ENCODE peak calls at places on chromosomes 4 and X, in five cellular contexts. One of them, this sample, is unnamed.

GRCh38 chrX:72381439-72382198 is 75.9 kb upstream of the CITED1 start:
- DNase-seq in Peyer's patch: no peak
- DNase-seq in suprapubic skin: no peak
- DNase-seq in ovary: no peak
- DNase-seq in stomach: no peak
- DNase-seq in this sample: no peak

GRCh38 chr4:17766826-17767458 is 14.5 kb downstream of the FAM184B start:
- DNase-seq in Peyer's patch: no peak
- DNase-seq in suprapubic skin: no peak
- DNase-seq in ovary: no peak
- DNase-seq in stomach: no peak
- DNase-seq in this sample: no peak

GRCh38 chrX:15349046-15349445 is 13.7 kb upstream of the PIGA start:
- DNase-seq in Peyer's patch: no peak
- DNase-seq in suprapubic skin: no peak
- DNase-seq in ovary: no peak
- DNase-seq in stomach: peak
- DNase-seq in this sample: no peak

GRCh38 chr4:4574792-4575191 is 32.9 kb upstream of the STX18 start:
- DNase-seq in Peyer's patch: peak
- DNase-seq in suprapubic skin: no peak
- DNase-seq in ovary: peak
- DNase-seq in stomach: no peak
- DNase-seq in this sample: no peak

GRCh38 chr4:89293299-89293698 is 14.3 kb downstream of the GPRIN3 start:
- DNase-seq in Peyer's patch: no peak
- DNase-seq in suprapubic skin: no peak
- DNase-seq in ovary: no peak
- DNase-seq in stomach: no peak
- DNase-seq in this sample: no peak

GRCh38 chrX:68440940-68441339 is 7.6 kb upstream of the OPHN1 start:
- DNase-seq in Peyer's patch: no peak
- DNase-seq in suprapubic skin: no peak
- DNase-seq in ovary: peak
- DNase-seq in stomach: peak
- DNase-seq in this sample: no peak

GRCh38 chrX:73785493-73785892 is 222.5 kb downstream of the CHIC1 start:
- DNase-seq in Peyer's patch: no peak
- DNase-seq in suprapubic skin: no peak
- DNase-seq in ovary: no peak
- DNase-seq in stomach: no peak
- DNase-seq in this sample: no peak

GRCh38 chrX:119478504-119478903 is 10.3 kb downstream of the SLC25A5 start:
- DNase-seq in Peyer's patch: no peak
- DNase-seq in suprapubic skin: no peak
- DNase-seq in ovary: no peak
- DNase-seq in stomach: no peak
- DNase-seq in this sample: no peak

GRCh38 chr4:113116414-113117345 is 67.2 kb downstream of the ANK2 start:
- DNase-seq in Peyer's patch: no peak
- DNase-seq in suprapubic skin: no peak
- DNase-seq in ovary: no peak
- DNase-seq in stomach: no peak
- DNase-seq in this sample: no peak

GRCh38 chr4:143355540-143356217 is 19.0 kb downstream of the GAB1 start:
- DNase-seq in Peyer's patch: no peak
- DNase-seq in suprapubic skin: no peak
- DNase-seq in ovary: no peak
- DNase-seq in stomach: no peak
- DNase-seq in this sample: no peak

GRCh38 chr4:61068745-61069144 is 131.4 kb upstream of the ADGRL3 start:
- DNase-seq in Peyer's patch: no peak
- DNase-seq in suprapubic skin: no peak
- DNase-seq in ovary: no peak
- DNase-seq in stomach: no peak
- DNase-seq in this sample: no peak

GRCh38 chrX:69237228-69237627 is 72.0 kb upstream of the PJA1 start:
- DNase-seq in Peyer's patch: no peak
- DNase-seq in suprapubic skin: no peak
- DNase-seq in ovary: no peak
- DNase-seq in stomach: no peak
- DNase-seq in this sample: no peak

GRCh38 chr4:186946682-186947294 is 223.1 kb upstream of the FAT1 start:
- DNase-seq in Peyer's patch: no peak
- DNase-seq in suprapubic skin: no peak
- DNase-seq in ovary: no peak
- DNase-seq in stomach: peak
- DNase-seq in this sample: no peak

GRCh38 chr4:80788798-80789197 is 241.7 kb upstream of the BMP3 start:
- DNase-seq in Peyer's patch: no peak
- DNase-seq in suprapubic skin: no peak
- DNase-seq in ovary: no peak
- DNase-seq in stomach: no peak
- DNase-seq in this sample: no peak

GRCh38 chr4:169253087-169253675 is 17.6 kb downstream of the SH3RF1 start:
- DNase-seq in Peyer's patch: no peak
- DNase-seq in suprapubic skin: no peak
- DNase-seq in ovary: no peak
- DNase-seq in stomach: no peak
- DNase-seq in this sample: no peak

GRCh38 chrX:8204169-8204935 is 33.3 kb upstream of the VCX2 start:
- DNase-seq in Peyer's patch: no peak
- DNase-seq in suprapubic skin: no peak
- DNase-seq in ovary: no peak
- DNase-seq in stomach: no peak
- DNase-seq in this sample: no peak

GRCh38 chr4:83093060-83093640 is 21.4 kb downstream of the PLAC8 start:
- DNase-seq in Peyer's patch: no peak
- DNase-seq in suprapubic skin: no peak
- DNase-seq in ovary: no peak
- DNase-seq in stomach: no peak
- DNase-seq in this sample: no peak

GRCh38 chr4:147192679-147193078 is 247.0 kb upstream of the TTC29 start:
- DNase-seq in Peyer's patch: no peak
- DNase-seq in suprapubic skin: no peak
- DNase-seq in ovary: no peak
- DNase-seq in stomach: no peak
- DNase-seq in this sample: no peak

GRCh38 chr4:40058854-40059253 is 2.2 kb downstream of the N4BP2 start:
- DNase-seq in Peyer's patch: no peak
- DNase-seq in suprapubic skin: no peak
- DNase-seq in ovary: no peak
- DNase-seq in stomach: no peak
- DNase-seq in this sample: no peak

GRCh38 chrX:57951666-57952319 is 41.5 kb upstream of the ZXDA start:
- DNase-seq in Peyer's patch: peak
- DNase-seq in suprapubic skin: no peak
- DNase-seq in ovary: no peak
- DNase-seq in stomach: no peak
- DNase-seq in this sample: no peak

GRCh38 chr4:16579866-16580265 is 318.6 kb downstream of the LDB2 start:
- DNase-seq in Peyer's patch: no peak
- DNase-seq in suprapubic skin: no peak
- DNase-seq in ovary: no peak
- DNase-seq in stomach: no peak
- DNase-seq in this sample: no peak

GRCh38 chr4:163587867-163588266 is 93.4 kb downstream of the TMA16 start:
- DNase-seq in Peyer's patch: no peak
- DNase-seq in suprapubic skin: no peak
- DNase-seq in ovary: no peak
- DNase-seq in stomach: no peak
- DNase-seq in this sample: no peak

GRCh38 chr4:138242830-138243149 is 641 bp upstream of the SLC7A11 start:
- DNase-seq in Peyer's patch: no peak
- DNase-seq in suprapubic skin: no peak
- DNase-seq in ovary: no peak
- DNase-seq in stomach: no peak
- DNase-seq in this sample: no peak

DNA sequence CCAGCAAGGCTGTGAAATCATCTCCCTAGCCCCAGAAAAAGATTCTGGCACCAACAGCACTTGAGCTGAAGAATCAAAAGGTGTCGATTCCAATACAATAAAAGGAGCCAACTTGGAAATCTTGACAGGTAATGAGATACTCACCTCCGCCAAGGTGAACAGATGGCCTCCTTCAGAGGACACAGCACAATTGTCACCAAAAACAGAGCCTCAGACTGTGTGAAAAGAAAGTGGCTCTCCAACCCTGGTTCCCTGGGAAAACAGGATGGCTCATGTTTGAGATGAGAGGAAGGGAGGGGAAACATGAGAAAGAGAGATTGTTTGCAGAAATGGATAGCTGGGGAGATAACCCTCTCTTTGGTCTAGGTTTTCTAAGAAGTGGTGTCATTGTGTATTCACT is 168.9 kb downstream of the HS3ST1 start:
- DNase-seq in Peyer's patch: no peak
- DNase-seq in suprapubic skin: no peak
- DNase-seq in ovary: no peak
- DNase-seq in stomach: no peak
- DNase-seq in this sample: no peak
- TF ChIP-seq POLR2A in Peyer's patch: no peak
- TF ChIP-seq POLR2A in suprapubic skin: no peak
- TF ChIP-seq POLR2A in ovary: no peak
- TF ChIP-seq POLR2A in stomach: no peak
- TF ChIP-seq POLR2A in this sample: no peak

DNA sequence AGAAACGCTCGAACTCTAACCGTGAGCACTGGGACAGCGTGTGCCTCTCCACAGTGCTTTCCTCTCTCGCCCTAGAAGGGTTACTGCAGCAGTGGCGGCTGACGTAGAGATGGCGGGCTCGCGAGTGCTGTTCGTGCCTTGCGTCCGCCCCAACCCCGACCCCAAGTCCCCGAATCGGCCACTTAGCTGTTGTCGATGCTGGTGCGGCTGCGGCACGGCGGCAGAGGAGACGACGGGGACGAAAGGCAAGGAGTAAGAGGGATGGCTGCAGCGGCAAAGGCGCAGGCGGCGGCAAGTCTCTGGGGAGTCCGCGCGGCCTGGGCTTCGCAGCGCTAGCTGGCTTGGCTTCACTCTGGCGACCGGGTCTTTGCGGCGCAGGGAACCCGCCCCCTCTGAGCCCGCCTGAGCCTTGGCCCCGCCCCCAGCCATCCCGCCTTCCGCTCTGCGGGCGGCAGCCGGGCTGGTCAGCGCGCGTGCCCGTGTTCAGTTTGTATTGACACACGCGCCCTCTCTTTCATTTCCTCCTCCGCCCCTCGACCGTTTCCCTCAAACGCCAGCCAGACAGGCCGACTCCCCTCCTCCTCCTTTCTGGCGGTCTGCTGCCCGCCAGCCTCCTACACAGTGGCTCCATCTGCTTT is at the start of gene SPIN4:
- DNase-seq in Peyer's patch: peak
- DNase-seq in suprapubic skin: peak
- DNase-seq in ovary: peak
- DNase-seq in stomach: peak
- DNase-seq in this sample: peak
- TF ChIP-seq POLR2A in Peyer's patch: no peak
- TF ChIP-seq POLR2A in suprapubic skin: no peak
- TF ChIP-seq POLR2A in ovary: no peak
- TF ChIP-seq POLR2A in stomach: no peak
- TF ChIP-seq POLR2A in this sample: peak

DNA sequence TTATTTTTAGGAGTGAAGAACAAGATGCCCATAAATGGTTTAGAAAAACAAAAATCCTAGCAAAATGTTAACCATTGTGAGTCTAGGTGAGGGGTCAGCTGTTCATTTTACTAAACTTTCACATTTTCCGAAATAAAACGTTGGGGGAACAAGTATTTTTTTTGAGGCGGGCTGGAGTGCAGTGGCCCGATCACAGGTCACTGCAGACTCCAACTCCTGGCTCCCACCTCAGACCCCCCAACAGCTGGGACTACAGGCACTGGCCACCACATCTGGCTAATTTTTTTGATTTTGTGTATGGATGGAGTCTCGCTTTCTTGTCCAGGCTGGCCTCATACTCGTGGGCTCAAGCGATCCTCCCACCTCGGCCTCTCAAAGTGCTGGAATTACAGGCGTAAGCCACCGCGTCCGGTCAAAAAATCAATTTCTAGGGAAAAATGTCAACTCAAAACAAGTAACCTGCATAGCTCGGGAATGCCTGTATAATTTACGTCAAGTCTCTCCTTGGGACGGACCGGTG is 741 bp upstream of the TAF1 start:
- DNase-seq in Peyer's patch: no peak
- DNase-seq in suprapubic skin: no peak
- DNase-seq in ovary: no peak
- DNase-seq in stomach: no peak
- DNase-seq in this sample: no peak
- TF ChIP-seq POLR2A in Peyer's patch: peak
- TF ChIP-seq POLR2A in suprapubic skin: peak
- TF ChIP-seq POLR2A in ovary: peak
- TF ChIP-seq POLR2A in stomach: peak
- TF ChIP-seq POLR2A in this sample: no peak

GRCh38 chr4:10461850-10462400 is 4.7 kb upstream of the ZNF518B start:
- DNase-seq in Peyer's patch: no peak
- DNase-seq in suprapubic skin: no peak
- DNase-seq in ovary: no peak
- DNase-seq in stomach: no peak
- DNase-seq in this sample: no peak

GRCh38 chr4:10459305-10459704 is 2.1 kb upstream of the ZNF518B start:
- DNase-seq in Peyer's patch: no peak
- DNase-seq in suprapubic skin: no peak
- DNase-seq in ovary: no peak
- DNase-seq in stomach: no peak
- DNase-seq in this sample: no peak

GRCh38 chr4:10462876-10463275 is 5.7 kb upstream of the ZNF518B start:
- DNase-seq in Peyer's patch: no peak
- DNase-seq in suprapubic skin: no peak
- DNase-seq in ovary: no peak
- DNase-seq in stomach: no peak
- DNase-seq in this sample: no peak

GRCh38 chr4:10460313-10461047 is 3.3 kb upstream of the ZNF518B start:
- DNase-seq in Peyer's patch: no peak
- DNase-seq in suprapubic skin: no peak
- DNase-seq in ovary: no peak
- DNase-seq in stomach: no peak
- DNase-seq in this sample: no peak

DNA sequence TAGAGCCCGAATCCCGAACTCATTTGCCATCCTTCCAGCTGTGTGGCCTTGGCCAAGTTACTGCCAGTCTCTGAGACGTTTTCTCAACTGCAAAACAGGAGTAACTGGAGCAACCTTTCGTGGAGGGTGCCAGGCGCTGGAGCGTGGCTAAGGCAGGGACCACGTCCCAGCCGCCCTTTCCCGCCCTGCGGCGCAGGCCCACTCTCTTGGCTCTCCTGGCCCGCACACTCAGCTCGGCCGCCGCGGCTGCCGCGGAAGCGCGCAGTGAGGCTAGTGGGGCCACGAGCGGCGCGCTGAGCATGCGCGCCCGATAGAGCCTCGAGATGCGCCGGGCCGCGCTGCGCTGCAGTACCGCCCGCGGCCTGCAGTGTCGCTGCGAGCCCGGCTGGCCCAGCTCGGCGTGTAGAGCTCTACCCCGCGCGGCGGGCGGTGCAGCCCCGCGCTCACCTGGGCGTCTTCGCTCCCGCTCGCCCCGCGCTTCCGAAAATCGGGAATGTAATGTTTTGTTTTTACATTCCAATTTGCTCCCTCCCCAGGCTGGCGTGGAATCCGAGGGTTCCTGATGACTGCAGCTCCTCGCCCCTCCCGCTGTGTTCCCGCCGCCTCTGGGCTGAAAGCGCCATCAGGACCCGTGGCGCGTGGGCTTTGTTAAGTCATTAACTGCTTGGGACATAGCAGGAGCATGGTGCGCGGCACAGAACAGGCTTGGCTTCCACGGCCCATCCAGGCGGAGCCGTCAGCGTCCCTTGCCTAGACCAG is 4.0 kb upstream of the ZNF518B start:
- DNase-seq in Peyer's patch: peak
- DNase-seq in suprapubic skin: no peak
- DNase-seq in ovary: peak
- DNase-seq in stomach: peak
- DNase-seq in this sample: no peak
- TF ChIP-seq POLR2A in Peyer's patch: no peak
- TF ChIP-seq POLR2A in suprapubic skin: no peak
- TF ChIP-seq POLR2A in ovary: no peak
- TF ChIP-seq POLR2A in stomach: no peak
- TF ChIP-seq POLR2A in this sample: no peak